ENCODE peak calls at places on chromosomes 7 and 10, in ten cellular contexts. A, B, M, V, N, K, X, T, L and O are unnamed samples.

GRCh38 chr7:129781856-129782256 is 170.3 kb downstream of the NRF1 start:
- DNase-seq in A (no peak), B (no peak), M (no peak), V (no peak), N (no peak), K (peak; percentile 32), X (no peak), T (no peak), L (no peak), O (no peak)

GRCh38 chr10:15251791-15252380 is 83.4 kb upstream of the NMT2 start:
- DNase-seq in A (no peak), B (no peak), M (no peak), V (no peak), N (no peak), K (no peak), X (no peak), T (no peak), L (no peak), O (no peak)

GRCh38 chr10:22345301-22346086 is at the start of gene SPAG6:
- DNase-seq in A (peak; percentile 22), B (peak; percentile 21), M (no peak), V (no peak), N (peak; percentile 72), K (peak; percentile 56), X (peak; percentile 55), T (no peak), L (no peak), O (peak; percentile 52)

GRCh38 chr10:21927601-21928000 is 75.9 kb downstream of the DNAJC1 start:
- DNase-seq in A (no peak), B (no peak), M (no peak), V (no peak), N (no peak), K (no peak), X (no peak), T (no peak), L (no peak), O (no peak)

GRCh38 chr10:86856156-86856555 is 99.7 kb downstream of the BMPR1A start:
- DNase-seq in A (no peak), B (peak; percentile 49), M (no peak), V (no peak), N (no peak), K (no peak), X (no peak), T (no peak), L (no peak), O (no peak)

GRCh38 chr10:44030132-44030531 is 354.8 kb downstream of the CXCL12 start:
- DNase-seq in A (no peak), B (no peak), M (no peak), V (no peak), N (no peak), K (no peak), X (no peak), T (no peak), L (no peak), O (no peak)

GRCh38 chr10:17506390-17506789 is 52.0 kb upstream of the ST8SIA6 start:
- DNase-seq in A (no peak), B (no peak), M (no peak), V (no peak), N (no peak), K (no peak), X (no peak), T (no peak), L (no peak), O (no peak)

GRCh38 chr7:95608344-95609173 is 12.2 kb upstream of the PDK4 start:
- DNase-seq in A (peak; percentile 88), B (peak; percentile 94), M (peak; percentile 93), V (peak; percentile 92), N (peak; percentile 99), K (peak; percentile 96), X (peak; percentile 96), T (peak; percentile 60), L (peak; percentile 88), O (peak; percentile 95)

GRCh38 chr7:81623251-81623855 is 146.5 kb downstream of the HGF start:
- DNase-seq in A (no peak), B (no peak), M (no peak), V (no peak), N (no peak), K (no peak), X (no peak), T (no peak), L (no peak), O (no peak)

GRCh38 chr10:121941532-121941931 is 13.7 kb upstream of the ATE1 start:
- DNase-seq in A (no peak), B (no peak), M (no peak), V (no peak), N (no peak), K (no peak), X (no peak), T (no peak), L (no peak), O (no peak)

GRCh38 chr7:111708072-111708471 is 145.8 kb upstream of the IMMP2L start:
- DNase-seq in A (no peak), B (no peak), M (no peak), V (no peak), N (no peak), K (no peak), X (no peak), T (no peak), L (no peak), O (no peak)

DNA sequence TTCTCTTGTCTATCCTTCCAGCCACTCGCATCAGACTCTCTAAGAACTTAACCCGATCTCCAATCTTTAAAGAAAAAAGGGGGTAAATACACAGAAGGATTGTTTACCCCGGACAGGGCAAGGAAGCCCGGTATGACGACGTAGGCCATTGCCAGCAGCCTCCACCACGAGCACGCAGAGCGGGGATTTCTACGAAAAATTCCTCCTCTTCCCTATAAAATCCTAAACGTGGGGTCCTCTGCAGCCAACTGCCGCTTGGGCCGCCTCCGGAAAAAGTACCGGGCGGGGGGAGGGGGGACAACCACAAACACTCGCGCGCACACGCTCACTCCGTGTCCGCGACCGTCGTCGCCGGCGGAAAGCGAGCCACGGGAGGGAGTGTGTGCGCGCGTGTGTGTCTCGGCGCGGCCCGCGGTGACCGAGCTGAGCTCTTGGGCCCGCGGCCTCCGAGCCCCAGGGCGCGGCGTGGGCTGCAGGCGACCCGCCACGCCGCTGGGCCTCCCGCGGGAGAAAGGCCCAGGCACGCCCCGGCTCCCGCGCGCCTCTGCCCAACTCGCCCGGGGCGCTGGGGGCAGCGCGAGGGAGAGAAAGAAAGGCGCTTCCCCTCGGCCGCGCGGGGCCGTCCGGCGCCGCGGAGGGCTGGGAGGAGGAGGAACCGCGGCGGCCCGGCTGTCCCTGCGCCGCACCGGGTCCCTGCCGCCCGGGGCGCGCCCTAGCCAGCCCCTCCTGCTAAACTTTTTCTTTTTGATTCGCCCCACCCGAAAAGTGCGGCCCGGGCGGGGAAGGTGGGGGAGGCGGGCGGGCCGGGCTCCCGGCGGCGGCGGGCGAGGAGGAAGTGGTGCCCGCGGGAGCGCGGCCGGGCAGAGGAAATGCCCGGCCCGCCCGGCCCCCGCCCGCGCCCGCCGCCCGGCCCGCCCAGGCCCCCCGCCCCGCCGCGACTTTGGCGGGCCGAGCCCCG is 1.6 kb downstream of the CTBP2 start:
- DNase-seq in A (peak; percentile 48), B (peak; percentile 55), M (no peak), V (no peak), N (peak; percentile 71), K (peak; percentile 64), X (peak; percentile 61), T (no peak), L (no peak), O (peak; percentile 53)
- H3K4me1 ChIP-seq in A (peaks cover 20% of the 10 kb centered on the region), B (peaks cover 48% of the 10 kb centered on the region), M (peaks cover 5% of the 10 kb centered on the region), V (peaks cover 57% of the 10 kb centered on the region), N (peaks cover 45% of the 10 kb centered on the region), K (peaks cover 49% of the 10 kb centered on the region), X (peaks cover 55% of the 10 kb centered on the region), T (peaks cover 63% of the 10 kb centered on the region), L (peaks cover 6% of the 10 kb centered on the region), O (peaks cover 60% of the 10 kb centered on the region)

DNA sequence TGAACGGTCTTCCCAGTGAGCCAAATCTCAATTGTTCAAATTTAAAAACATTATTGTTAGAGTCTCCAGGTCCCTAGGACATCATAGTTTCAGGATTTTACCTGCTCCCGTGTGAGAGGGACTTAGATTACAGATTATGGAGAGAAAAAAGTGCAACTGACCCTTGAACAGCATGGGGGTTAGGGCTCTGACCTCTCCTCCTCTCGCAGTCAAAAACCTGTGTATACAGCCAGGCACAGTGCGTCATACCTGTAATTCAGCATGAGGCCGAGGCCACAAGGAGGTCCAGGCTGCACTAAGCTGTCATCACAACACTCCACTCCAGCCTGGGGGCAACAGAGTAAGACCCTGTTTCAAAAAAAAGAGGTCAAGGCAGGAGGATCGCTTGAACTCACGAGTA is 25.5 kb downstream of the BAZ1B start:
- DNase-seq in A (no peak), B (no peak), M (no peak), V (no peak), N (no peak), K (no peak), X (no peak), T (no peak), L (no peak), O (no peak)
- TF ChIP-seq POLR2A in A (no peak), B (no peak), M (no peak), V (no peak), N (no peak), K (no peak), X (no peak), T (no peak), L (no peak), O (no peak)

DNA sequence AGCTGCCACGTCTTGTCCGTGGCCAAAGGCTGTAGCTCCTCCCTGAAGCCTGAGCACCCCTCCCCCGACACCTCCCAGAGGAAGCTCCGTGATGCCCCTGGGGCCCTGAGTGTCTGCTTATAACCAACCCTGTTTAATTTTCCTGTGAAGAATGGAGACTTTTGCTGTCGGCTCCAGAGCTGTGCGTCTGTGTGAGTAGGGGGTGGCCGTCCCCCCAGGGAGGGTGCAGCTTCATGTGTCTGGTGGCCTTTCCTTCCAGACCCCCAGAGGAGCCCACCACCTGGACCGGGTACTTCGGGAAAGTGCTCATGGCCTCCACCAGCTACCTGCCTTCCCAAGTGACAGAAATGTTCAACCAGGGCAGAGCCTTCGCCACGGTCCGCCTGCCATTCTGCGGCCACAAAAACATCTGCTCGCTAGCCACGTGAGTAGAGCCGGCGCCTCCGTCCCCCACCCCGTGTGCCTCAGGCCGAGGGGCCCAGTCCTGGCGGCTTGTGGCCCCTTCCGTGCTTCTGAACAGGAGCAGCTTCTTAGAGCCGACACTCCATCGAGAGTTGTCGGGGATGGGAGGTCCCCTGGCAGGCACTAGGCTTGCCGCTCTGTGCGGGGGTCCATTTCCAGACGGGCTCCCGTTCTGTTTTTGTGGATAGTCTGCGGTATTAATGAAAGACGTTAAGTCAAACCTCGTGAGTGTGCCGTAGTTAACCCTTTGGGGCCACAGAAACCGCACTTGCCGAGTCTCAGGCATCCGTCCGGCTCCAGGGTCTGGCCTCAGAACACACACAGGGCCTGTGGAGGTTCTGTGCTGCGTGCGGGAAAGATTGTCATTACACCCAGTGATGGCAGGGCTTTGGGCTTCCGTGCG is 37.1 kb downstream of the WIPI2 start:
- DNase-seq in A (no peak), B (no peak), M (no peak), V (no peak), N (no peak), K (no peak), X (no peak), T (no peak), L (no peak), O (no peak)
- H3K4me1 ChIP-seq in A (no peaks in the 10 kb centered on the region), B (peaks cover 8% of the 10 kb centered on the region), M (no peaks in the 10 kb centered on the region), V (peaks cover 30% of the 10 kb centered on the region), N (no peaks in the 10 kb centered on the region), K (no peaks in the 10 kb centered on the region), X (peaks cover 5% of the 10 kb centered on the region), T (peaks cover 3% of the 10 kb centered on the region), L (no peaks in the 10 kb centered on the region), O (peaks cover 4% of the 10 kb centered on the region)

DNA sequence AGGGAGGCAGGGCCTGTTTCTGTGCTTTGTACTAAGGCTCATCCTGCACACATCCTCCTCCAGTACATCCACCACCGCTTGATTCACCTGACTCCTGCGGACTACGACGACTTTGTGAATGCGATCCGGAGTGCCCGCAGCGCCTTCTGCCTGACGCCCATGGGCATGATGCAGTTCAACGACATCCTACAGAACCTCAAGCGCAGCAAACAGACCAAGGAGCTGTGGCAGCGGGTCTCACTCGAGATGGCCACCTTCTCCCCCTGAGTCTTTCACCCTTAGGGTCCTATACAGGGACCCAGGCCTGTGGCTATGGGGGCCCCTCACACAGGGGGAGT is 10.2 kb downstream of the NDST2 start:
- DNase-seq in A (no peak), B (no peak), M (no peak), V (no peak), N (no peak), K (no peak), X (no peak), T (no peak), L (no peak), O (no peak)
- TF ChIP-seq POLR2A in A (no peak), B (no peak), M (no peak), V (no peak), N (no peak), K (no peak), X (no peak), T (no peak), L (peak; percentile 49), O (no peak)